ENCODE peak calls at places on chromosome 10, in five cellular contexts. J is A549, X is fibroblast of lung, Y is IMR-90, R is OCI-LY7. T is an unnamed sample.

GRCh38 chr10:119706521-119707278 is 19.1 kb upstream of the INPP5F start:
- DNase-seq in J (no peak), X (no peak), Y (no peak), R (no peak), T (no peak)

GRCh38 chr10:77915299-77916105 is 11.1 kb downstream of the DLG5 start:
- DNase-seq in J (no peak), X (peak), Y (no peak), R (no peak), T (no peak)

GRCh38 chr10:18005445-18005780 is 53.7 kb downstream of the SLC39A12 start:
- DNase-seq in J (no peak), X (no peak), Y (no peak), R (no peak), T (no peak)

GRCh38 chr10:3887885-3888476 is 103.0 kb upstream of the KLF6 start:
- DNase-seq in J (peak), X (peak), Y (peak), R (no peak), T (peak)

GRCh38 chr10:14173706-14174594 is 156.8 kb downstream of the FRMD4A start:
- DNase-seq in J (no peak), X (peak), Y (peak), R (no peak), T (peak)

GRCh38 chr10:69914373-69915268 is 112.9 kb downstream of the COL13A1 start:
- DNase-seq in J (peak), X (peak), Y (peak), R (peak), T (peak)

GRCh38 chr10:131902211-131902610 is 1.4 kb downstream of the PPP2R2D start:
- DNase-seq in J (no peak), X (no peak), Y (no peak), R (peak), T (no peak)

GRCh38 chr10:112917676-112918075 is 32.4 kb upstream of the TCF7L2 start:
- DNase-seq in J (no peak), X (no peak), Y (no peak), R (no peak), T (no peak)

GRCh38 chr10:101901340-101901739 is 57.7 kb upstream of the KCNIP2 start:
- DNase-seq in J (no peak), X (no peak), Y (no peak), R (peak), T (no peak)

GRCh38 chr10:80471715-80472233 is 17.7 kb downstream of the TSPAN14 start:
- DNase-seq in J (no peak), X (no peak), Y (no peak), R (peak), T (no peak)

GRCh38 chr10:3471927-3472704 is 299.5 kb upstream of the PITRM1 start:
- DNase-seq in J (no peak), X (no peak), Y (no peak), R (no peak), T (peak)

GRCh38 chr10:104824378-104825006 is 183.4 kb downstream of the SORCS3 start:
- DNase-seq in J (no peak), X (peak), Y (no peak), R (peak), T (no peak)

DNA sequence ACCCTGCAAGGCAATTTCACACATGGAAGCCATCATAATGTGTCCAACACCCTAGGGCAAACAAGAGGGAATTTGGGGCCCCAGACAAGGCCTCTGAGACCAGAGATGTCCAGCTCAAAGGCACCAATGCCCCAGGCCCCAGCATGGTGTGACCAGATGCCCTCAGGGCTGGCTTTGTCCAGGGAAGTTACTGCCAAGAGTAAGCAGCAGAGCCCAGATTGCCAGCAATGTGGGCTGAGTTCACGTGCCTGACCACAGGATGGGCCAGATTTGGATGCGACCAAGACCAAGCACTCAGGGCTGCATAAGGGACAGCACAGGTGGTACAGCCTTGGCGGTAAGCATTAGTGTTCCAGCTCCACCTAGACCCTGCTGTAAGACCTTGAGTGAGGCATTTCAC is 12.7 kb downstream of the MYOF start:
- DNase-seq in J (no peak), X (no peak), Y (no peak), R (no peak), T (no peak)
- H3K4me2 ChIP-seq in J (peak), X (no peak), Y (no peak), R (no peak), T (no peak)

GRCh38 chr10:62057359-62057758 is 155.9 kb downstream of the ARID5B start:
- DNase-seq in J (no peak), X (peak), Y (no peak), R (no peak), T (no peak)

GRCh38 chr10:62056660-62057059 is 155.2 kb downstream of the ARID5B start:
- DNase-seq in J (no peak), X (no peak), Y (no peak), R (no peak), T (no peak)

GRCh38 chr10:62058476-62058875 is 157.0 kb downstream of the ARID5B start:
- DNase-seq in J (no peak), X (no peak), Y (no peak), R (no peak), T (no peak)

GRCh38 chr10:62058896-62059423 is 157.5 kb downstream of the ARID5B start:
- DNase-seq in J (no peak), X (no peak), Y (no peak), R (no peak), T (no peak)

GRCh38 chr10:62057872-62058271 is 156.4 kb downstream of the ARID5B start:
- DNase-seq in J (no peak), X (no peak), Y (no peak), R (no peak), T (no peak)
- H3K4me3 ChIP-seq in J (no peak), X (peak), Y (no peak), R (no peak), T (no peak)

GRCh38 chr10:48299066-48299465 is 7.4 kb upstream of the MAPK8 start:
- DNase-seq in J (no peak), X (no peak), Y (no peak), R (no peak), T (no peak)
- H3K4me2 ChIP-seq in J (no peak), X (no peak), Y (no peak), R (no peak), T (no peak)

GRCh38 chr10:32751582-32751981 is 206.4 kb downstream of the ITGB1 start:
- DNase-seq in J (no peak), X (no peak), Y (no peak), R (no peak), T (no peak)

GRCh38 chr10:32744321-32744720 is 213.7 kb downstream of the ITGB1 start:
- DNase-seq in J (no peak), X (no peak), Y (no peak), R (no peak), T (no peak)

GRCh38 chr10:32746869-32747268 is 211.2 kb downstream of the ITGB1 start:
- DNase-seq in J (no peak), X (no peak), Y (no peak), R (no peak), T (no peak)
- H3K4me3 ChIP-seq in J (no peak), X (no peak), Y (no peak), R (no peak), T (no peak)

DNA sequence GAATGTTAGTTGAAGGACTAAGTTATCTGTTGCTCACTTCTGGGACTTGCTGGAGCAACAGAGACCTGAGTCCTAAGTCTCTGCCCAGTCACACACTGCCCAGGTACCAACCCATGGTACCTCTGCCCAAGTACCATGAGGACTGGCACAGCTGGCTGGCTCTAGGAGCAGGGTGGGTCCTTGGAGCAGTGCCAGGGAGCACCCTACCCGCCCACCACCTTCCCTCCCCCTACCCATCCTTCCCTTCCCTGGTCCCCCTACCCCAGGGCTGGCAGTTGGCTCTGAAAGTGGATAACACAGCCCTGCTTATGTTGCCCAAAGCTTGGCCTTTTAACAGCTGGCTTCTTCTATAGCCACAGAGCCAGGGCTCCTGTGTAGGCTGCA is 26.4 kb upstream of the PDCD4 start:
- DNase-seq in J (no peak), X (no peak), Y (no peak), R (no peak), T (no peak)
- H3K4me2 ChIP-seq in J (peak), X (no peak), Y (no peak), R (peak), T (no peak)

DNA sequence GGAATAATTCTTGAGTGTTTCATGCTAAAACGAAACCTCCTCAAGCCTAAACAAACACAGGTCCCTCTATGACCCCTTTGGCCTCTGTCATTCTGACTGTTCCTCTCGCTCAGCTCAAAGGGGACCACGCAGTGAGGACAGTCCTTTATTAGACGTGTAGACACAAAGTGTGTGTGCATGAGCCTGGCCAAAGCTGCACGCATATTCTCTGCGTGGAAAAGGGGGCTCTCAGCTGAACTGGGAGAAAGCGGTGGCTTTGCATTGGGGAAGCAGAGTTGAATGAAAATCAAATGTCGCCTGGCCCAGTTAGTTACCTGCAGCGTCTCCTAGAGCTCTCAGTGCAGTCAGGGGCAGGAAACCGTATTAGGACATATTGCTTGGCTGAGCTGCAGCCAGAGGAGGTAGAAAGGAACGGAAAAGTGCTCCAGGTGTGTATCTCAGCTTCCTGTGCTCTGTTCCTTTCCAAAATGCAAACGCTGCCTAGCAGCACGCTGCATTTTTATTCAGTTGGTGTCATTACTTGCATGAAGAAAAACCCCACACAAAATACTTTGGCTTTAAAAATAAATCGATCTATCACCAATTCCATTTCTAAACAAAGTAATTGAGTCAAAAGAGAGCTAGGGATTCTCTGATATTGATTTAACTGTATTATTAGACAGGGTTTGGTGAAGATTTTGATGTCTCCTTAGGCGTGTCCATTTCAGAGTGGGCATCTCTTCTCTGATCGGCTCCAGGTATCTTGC is 4.9 kb downstream of the GATA3 start:
- DNase-seq in J (no peak), X (no peak), Y (no peak), R (peak), T (peak)
- H3K4me3 ChIP-seq in J (no peak), X (no peak), Y (no peak), R (no peak), T (peak)

GRCh38 chr10:92720306-92721165 is 30.8 kb downstream of the HHEX start:
- DNase-seq in J (no peak), X (no peak), Y (no peak), R (peak), T (no peak)
- H3K4me2 ChIP-seq in J (no peak), X (no peak), Y (no peak), R (peak), T (no peak)

GRCh38 chr10:100567249-100567648 is 31.5 kb downstream of the HIF1AN start:
- DNase-seq in J (no peak), X (no peak), Y (no peak), R (no peak), T (no peak)
- H3K4me3 ChIP-seq in J (no peak), X (no peak), Y (no peak), R (no peak), T (no peak)

DNA sequence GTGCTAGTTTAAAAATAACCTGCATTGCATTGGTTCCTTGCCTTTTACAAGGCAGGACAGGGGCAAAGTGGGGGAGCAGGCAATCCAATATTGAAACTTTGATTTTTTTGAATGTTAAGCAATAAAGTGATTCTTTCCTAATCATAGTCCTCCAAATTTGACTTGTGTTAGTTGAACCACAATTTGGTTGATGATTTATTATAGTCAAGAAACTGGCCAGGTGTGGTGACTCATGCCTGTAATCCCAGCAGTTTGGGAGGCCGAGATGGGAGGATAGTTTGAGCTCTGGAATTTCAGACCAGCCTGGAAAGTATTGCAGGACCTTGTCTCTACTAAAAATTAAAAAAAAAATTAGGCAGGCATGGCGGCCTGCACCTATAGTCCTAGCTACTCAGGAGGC is 27.9 kb upstream of the ABLIM1 start:
- DNase-seq in J (no peak), X (no peak), Y (no peak), R (no peak), T (no peak)
- H3K4me2 ChIP-seq in J (peak), X (no peak), Y (no peak), R (no peak), T (no peak)

T was measured in endothelial cell of umbilical vein.